ENCODE peak calls at places on chromosomes 2 and 18, in nine cellular contexts. T, R, D, K, C, M, I, Q and X are unnamed samples.

GRCh38 chr2:74003494-74004211 is 18.9 kb downstream of the TET3 start:
- DNase-seq in T (no peak), R (peak), D (peak), K (peak), C (no peak), M (no peak), I (no peak), Q (peak), X (no peak)

GRCh38 chr2:56714400-56714799 is 530.6 kb downstream of the CCDC85A start:
- DNase-seq in T (no peak), R (no peak), D (no peak), K (peak), C (no peak), M (no peak), I (no peak), Q (no peak), X (no peak)

GRCh38 chr2:223055836-223056235 is 3.8 kb downstream of the KCNE4 start:
- DNase-seq in T (no peak), R (no peak), D (peak), K (peak), C (no peak), M (no peak), I (no peak), Q (peak), X (no peak)

GRCh38 chr2:111642576-111643327 is 241.2 kb downstream of the ANAPC1 start:
- DNase-seq in T (no peak), R (no peak), D (no peak), K (no peak), C (no peak), M (no peak), I (no peak), Q (no peak), X (no peak)

GRCh38 chr2:141417246-141417797 is 713.5 kb downstream of the LRP1B start:
- DNase-seq in T (no peak), R (no peak), D (no peak), K (no peak), C (no peak), M (no peak), I (no peak), Q (peak), X (no peak)

GRCh38 chr2:149027602-149028250 is 10.8 kb upstream of the LYPD6B start:
- DNase-seq in T (no peak), R (no peak), D (no peak), K (no peak), C (peak), M (no peak), I (no peak), Q (no peak), X (no peak)

GRCh38 chr2:69272803-69273471 is 114.1 kb downstream of the GFPT1 start:
- DNase-seq in T (no peak), R (no peak), D (no peak), K (no peak), C (no peak), M (no peak), I (no peak), Q (no peak), X (no peak)

GRCh38 chr18:6810191-6810590 is 80.7 kb downstream of the ARHGAP28 start:
- DNase-seq in T (no peak), R (no peak), D (no peak), K (no peak), C (no peak), M (no peak), I (no peak), Q (peak), X (no peak)

GRCh38 chr2:188869560-188869959 is 104.6 kb upstream of the COL3A1 start:
- DNase-seq in T (no peak), R (no peak), D (no peak), K (no peak), C (no peak), M (no peak), I (peak), Q (peak), X (no peak)

GRCh38 chr2:226306969-226307368 is 492.7 kb downstream of the IRS1 start:
- DNase-seq in T (no peak), R (no peak), D (no peak), K (no peak), C (no peak), M (no peak), I (no peak), Q (no peak), X (no peak)

GRCh38 chr2:43989549-43989948 is 6.2 kb downstream of the LRPPRC start:
- DNase-seq in T (no peak), R (no peak), D (no peak), K (no peak), C (no peak), M (no peak), I (no peak), Q (no peak), X (no peak)